ENCODE peak calls at places on chromosome 7, in eight cellular contexts. Y, B, L, U, V, T, G and P are unnamed samples.

GRCh38 chr7:33824911-33825459 is 80.4 kb upstream of the BMPER start:
- DNase-seq in Y (no peak), B (no peak), L (no peak), U (no peak), V (no peak), T (peak; percentile 43), G (no peak), P (no peak)

GRCh38 chr7:89133357-89133756 is 337.8 kb upstream of the TEX47 start:
- DNase-seq in Y (no peak), B (no peak), L (no peak), U (no peak), V (no peak), T (no peak), G (no peak), P (no peak)

GRCh38 chr7:71517940-71518339 is 386.0 kb downstream of the GALNT17 start:
- DNase-seq in Y (no peak), B (peak; percentile 25), L (no peak), U (no peak), V (no peak), T (no peak), G (no peak), P (no peak)

GRCh38 chr7:46461334-46461777 is 540.3 kb upstream of the IGFBP3 start:
- DNase-seq in Y (no peak), B (no peak), L (no peak), U (no peak), V (peak; percentile 81), T (peak; percentile 61), G (no peak), P (no peak)

GRCh38 chr7:37796134-37796775 is 52.1 kb upstream of the NME8 start:
- DNase-seq in Y (no peak), B (no peak), L (no peak), U (no peak), V (no peak), T (no peak), G (no peak), P (no peak)

GRCh38 chr7:20152511-20152910 is 64.7 kb downstream of the MACC1 start:
- DNase-seq in Y (no peak), B (peak; percentile 32), L (no peak), U (no peak), V (peak; percentile 13), T (no peak), G (no peak), P (no peak)

GRCh38 chr7:48298779-48299178 is 127.5 kb downstream of the ABCA13 start:
- DNase-seq in Y (no peak), B (peak; percentile 87), L (no peak), U (no peak), V (peak; percentile 84), T (peak; percentile 83), G (no peak), P (no peak)

GRCh38 chr7:108570146-108570755 is 577 bp downstream of the DNAJB9 start:
- DNase-seq in Y (peak; percentile 64), B (peak; percentile 77), L (peak; percentile 46), U (peak; percentile 64), V (peak; percentile 40), T (peak; percentile 55), G (peak; percentile 15), P (peak; percentile 60)

GRCh38 chr7:1447551-1448244 is 11.6 kb downstream of the MICALL2 start:
- DNase-seq in Y (no peak), B (peak; percentile 28), L (no peak), U (no peak), V (peak; percentile 50), T (no peak), G (no peak), P (no peak)

GRCh38 chr7:77378584-77378983 is 37.6 kb downstream of the GSAP start:
- DNase-seq in Y (no peak), B (no peak), L (no peak), U (no peak), V (no peak), T (no peak), G (no peak), P (no peak)

GRCh38 chr7:46486264-46487206 is 565.5 kb upstream of the IGFBP3 start:
- DNase-seq in Y (no peak), B (peak; percentile 96), L (no peak), U (no peak), V (peak; percentile 88), T (peak; percentile 90), G (no peak), P (no peak)

GRCh38 chr7:159027803-159028455 is 116.7 kb downstream of the VIPR2 start:
- DNase-seq in Y (peak; percentile 39), B (peak; percentile 42), L (no peak), U (no peak), V (no peak), T (no peak), G (no peak), P (no peak)

GRCh38 chr7:121083790-121084251 is 95.3 kb downstream of the CPED1 start:
- DNase-seq in Y (no peak), B (peak; percentile 57), L (no peak), U (no peak), V (peak; percentile 51), T (peak; percentile 63), G (no peak), P (no peak)

GRCh38 chr7:4737300-4737699 is 38.1 kb upstream of the AP5Z1 start:
- DNase-seq in Y (no peak), B (no peak), L (no peak), U (no peak), V (no peak), T (no peak), G (no peak), P (no peak)

DNA sequence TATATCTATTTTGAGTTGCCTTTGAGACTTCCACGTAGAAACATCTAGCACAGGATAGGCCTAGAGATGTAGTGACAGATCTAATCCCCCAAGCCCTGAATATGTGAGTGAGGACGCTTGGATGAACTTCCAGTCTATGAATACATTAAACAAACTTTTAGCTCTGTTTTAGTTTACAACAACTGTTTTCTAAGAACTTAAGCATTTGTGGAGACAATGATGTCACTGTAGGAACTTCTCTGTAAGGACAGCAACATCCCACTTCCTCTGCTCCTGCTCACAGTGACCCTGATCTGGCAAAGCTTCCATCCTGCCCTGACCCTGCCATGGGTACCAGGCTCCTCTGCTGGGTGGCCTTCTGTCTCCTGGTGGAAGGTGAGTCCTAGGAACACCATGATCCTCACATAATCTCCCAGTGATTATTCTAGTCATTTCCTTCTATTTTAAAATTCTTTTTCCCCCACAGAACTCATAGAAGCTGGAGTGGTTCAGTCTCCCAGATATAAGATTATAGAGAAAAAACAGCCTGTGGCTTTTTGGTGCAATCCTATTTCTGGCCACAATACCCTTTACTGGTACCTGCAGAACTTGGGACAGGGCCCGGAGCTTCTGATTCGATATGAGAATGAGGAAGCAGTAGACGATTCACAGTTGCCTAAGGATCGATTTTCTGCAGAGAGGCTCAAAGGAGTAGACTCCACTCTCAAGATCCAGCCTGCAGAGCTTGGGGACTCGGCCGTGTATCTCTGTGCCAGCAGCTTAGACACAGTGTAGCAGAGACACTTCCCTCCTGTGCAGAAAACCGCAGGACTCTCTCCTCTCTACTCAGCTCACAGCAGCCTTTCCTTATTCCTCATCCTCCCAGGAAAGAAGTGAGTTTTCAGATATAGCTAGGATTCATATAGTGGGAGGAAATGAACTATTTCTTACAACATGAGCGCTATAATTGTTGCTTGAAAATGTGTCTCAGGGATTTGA is 194.4 kb upstream of the PRSS1 start:
- DNase-seq in Y (no peak), B (peak; percentile 58), L (no peak), U (no peak), V (peak; percentile 75), T (peak; percentile 51), G (no peak), P (no peak)
- H3K27ac ChIP-seq in Y (no peak overlapping the region), B (no peak overlapping the region), L (peak overlapping the region; percentile 72), U (peak overlapping the region; percentile 28), V (peak overlapping the region; percentile 61), T (peak overlapping the region; percentile 26), G (no peak overlapping the region), P (peak overlapping the region; percentile 78)

GRCh38 chr7:27189560-27190283 is 4.7 kb upstream of the HOXA11 start:
- DNase-seq in Y (no peak), B (no peak), L (no peak), U (no peak), V (no peak), T (no peak), G (no peak), P (no peak)

GRCh38 chr7:27190284-27190748 is 5.3 kb upstream of the HOXA11 start:
- DNase-seq in Y (no peak), B (no peak), L (no peak), U (no peak), V (no peak), T (no peak), G (no peak), P (no peak)

GRCh38 chr7:27187702-27188665 is 3.0 kb upstream of the HOXA11 start:
- DNase-seq in Y (no peak), B (no peak), L (peak; percentile 41), U (no peak), V (no peak), T (no peak), G (no peak), P (no peak)

GRCh38 chr7:27187158-27187701 is 2.2 kb upstream of the HOXA11 start:
- DNase-seq in Y (no peak), B (no peak), L (no peak), U (no peak), V (no peak), T (no peak), G (no peak), P (no peak)

GRCh38 chr7:27188666-27189559 is 3.9 kb upstream of the HOXA11 start:
- DNase-seq in Y (no peak), B (no peak), L (peak; percentile 52), U (no peak), V (no peak), T (no peak), G (no peak), P (no peak)
- H3K4me2 ChIP-seq in Y (no peak overlapping the region), B (no peak overlapping the region), L (peak overlapping the region; percentile 55), U (peak overlapping the region; percentile 51), V (peak overlapping the region; percentile 4), T (peak overlapping the region; percentile 4), G (no peak overlapping the region), P (no peak overlapping the region)

GRCh38 chr7:86947956-86948355 is 111.5 kb downstream of the ELAPOR2 start:
- DNase-seq in Y (no peak), B (no peak), L (no peak), U (no peak), V (no peak), T (peak; percentile 22), G (no peak), P (no peak)

GRCh38 chr7:86950944-86951343 is 108.5 kb downstream of the ELAPOR2 start:
- DNase-seq in Y (no peak), B (no peak), L (no peak), U (no peak), V (no peak), T (no peak), G (no peak), P (no peak)

GRCh38 chr7:86949052-86949778 is 110.2 kb downstream of the ELAPOR2 start:
- DNase-seq in Y (peak; percentile 27), B (no peak), L (no peak), U (no peak), V (no peak), T (no peak), G (no peak), P (no peak)

GRCh38 chr7:86950360-86950759 is 109.1 kb downstream of the ELAPOR2 start:
- DNase-seq in Y (no peak), B (no peak), L (no peak), U (no peak), V (no peak), T (no peak), G (no peak), P (no peak)

GRCh38 chr7:86949779-86950260 is 109.6 kb downstream of the ELAPOR2 start:
- DNase-seq in Y (no peak), B (no peak), L (no peak), U (no peak), V (no peak), T (no peak), G (no peak), P (no peak)
- H2AFZ ChIP-seq in Y (no peak overlapping the region), B (no peak overlapping the region), L (no peak overlapping the region), U (no peak overlapping the region), V (no peak overlapping the region), T (no peak overlapping the region), G (no peak overlapping the region), P (no peak overlapping the region)

GRCh38 chr7:156111-157007 is 36.0 kb upstream of the FAM20C start:
- DNase-seq in Y (peak; percentile 26), B (no peak), L (no peak), U (no peak), V (no peak), T (no peak), G (no peak), P (no peak)
- H3K27ac ChIP-seq in Y (no peak overlapping the region), B (no peak overlapping the region), L (no peak overlapping the region), U (no peak overlapping the region), V (no peak overlapping the region), T (no peak overlapping the region), G (no peak overlapping the region), P (no peak overlapping the region)